ENCODE peak calls at places on chromosomes 1 and 21, in four cellular contexts. U, F, K and P are unnamed samples.

GRCh38 chr1:32539584-32540571 is 651 bp downstream of the ZBTB8A start:
- DNase-seq in U (peak), F (peak), K (peak), P (peak)

GRCh38 chr1:42420911-42421585 is 34.8 kb downstream of the ZMYND12 start:
- DNase-seq in U (no peak), F (no peak), K (peak), P (peak)

GRCh38 chr1:78728359-78728758 is 78.7 kb downstream of the IFI44 start:
- DNase-seq in U (peak), F (no peak), K (no peak), P (no peak)

GRCh38 chr1:171852273-171852672 is 11.0 kb downstream of the DNM3 start:
- DNase-seq in U (no peak), F (no peak), K (no peak), P (peak)

GRCh38 chr1:207243756-207244408 is 77.6 kb upstream of the CD55 start:
- DNase-seq in U (no peak), F (no peak), K (no peak), P (no peak)

GRCh38 chr1:47180603-47181094 is 9.2 kb downstream of the PDZK1IP1 start:
- DNase-seq in U (no peak), F (no peak), K (no peak), P (peak)

GRCh38 chr1:156070523-156070922 is 9.6 kb downstream of the RAB25 start:
- DNase-seq in U (no peak), F (no peak), K (peak), P (no peak)

GRCh38 chr1:74964508-74964907 is 169.7 kb upstream of the LHX8 start:
- DNase-seq in U (no peak), F (no peak), K (peak), P (peak)

GRCh38 chr1:161044535-161044907 is 1.3 kb downstream of the USF1 start:
- DNase-seq in U (no peak), F (peak), K (no peak), P (peak)

GRCh38 chr1:56774067-56774609 is 45.1 kb downstream of the FYB2 start:
- DNase-seq in U (no peak), F (no peak), K (no peak), P (no peak)

GRCh38 chr1:5423109-5423508 is 569.1 kb downstream of the NPHP4 start:
- DNase-seq in U (no peak), F (no peak), K (peak), P (no peak)

GRCh38 chr1:222375656-222376055 is 172.2 kb downstream of the HHIPL2 start:
- DNase-seq in U (no peak), F (no peak), K (no peak), P (no peak)

GRCh38 chr21:42669069-42669468 is 15.6 kb downstream of the PDE9A start:
- DNase-seq in U (peak), F (peak), K (no peak), P (peak)

DNA sequence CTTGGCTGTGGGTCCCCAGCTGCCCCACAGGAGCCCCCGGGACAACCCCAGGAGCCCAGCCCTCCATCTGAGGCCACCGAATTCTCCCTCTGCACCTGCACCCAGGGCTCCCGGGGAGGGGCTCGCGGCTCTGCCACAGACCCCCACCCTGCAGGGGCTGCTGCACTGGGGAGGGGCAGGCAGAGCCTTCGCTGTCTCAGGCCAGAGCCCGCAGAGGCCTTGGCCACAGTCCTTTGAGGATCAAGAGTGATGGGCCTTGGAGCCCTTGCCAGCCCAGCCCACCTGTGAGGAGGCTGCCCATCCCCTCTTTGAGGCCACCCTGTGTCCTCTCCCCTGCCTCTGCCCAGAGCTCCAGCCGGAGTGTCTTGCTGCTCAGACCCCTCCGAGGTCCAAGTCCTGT is 6.5 kb downstream of the PERM1 start:
- DNase-seq in U (no peak), F (no peak), K (no peak), P (no peak)
- TF ChIP-seq CTCF in U (no peak), F (no peak), K (no peak), P (no peak)

GRCh38 chr21:36499578-36500471 is 19.9 kb upstream of the CLDN14 start:
- DNase-seq in U (no peak), F (no peak), K (no peak), P (peak)
- H3K4me3 ChIP-seq in U (no peak), F (no peak), K (no peak), P (no peak)

DNA sequence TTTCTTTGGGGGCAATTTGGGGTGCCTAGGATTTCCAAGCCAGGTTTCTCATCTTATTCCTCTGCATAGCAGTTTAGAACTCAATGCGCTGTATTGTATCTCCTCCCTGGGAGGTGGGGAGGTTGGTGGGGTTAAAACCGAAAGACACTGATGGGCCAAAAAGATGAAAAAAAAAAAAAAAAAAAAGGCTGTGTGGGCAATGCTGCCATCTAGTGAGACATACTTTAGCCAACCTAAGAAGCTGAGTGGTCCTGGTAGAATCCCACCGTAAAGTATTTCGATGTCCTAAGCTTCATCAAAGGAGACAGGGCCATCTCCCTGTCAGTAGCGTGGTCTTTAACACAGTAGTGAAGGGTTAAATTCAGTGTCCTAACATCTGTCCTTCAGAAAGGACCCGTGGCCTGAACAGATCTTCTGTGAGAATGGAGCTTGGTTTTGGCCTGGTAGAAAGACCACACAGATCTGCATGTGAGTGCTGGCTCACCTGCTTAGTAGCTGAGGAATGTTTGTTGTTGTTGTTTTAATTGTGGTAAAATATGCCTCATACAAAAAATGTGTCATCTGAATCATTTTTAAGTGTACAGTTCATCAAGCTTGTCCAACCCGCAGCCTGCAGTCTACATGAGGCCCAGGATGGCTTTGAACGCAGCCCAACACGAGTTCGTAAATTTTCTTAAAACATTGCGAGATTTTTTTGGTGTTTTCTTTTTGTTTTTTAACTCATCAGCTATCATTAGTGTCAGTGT is 226.2 kb downstream of the KIF26B start:
- DNase-seq in U (no peak), F (peak), K (peak), P (no peak)
- TF ChIP-seq CTCF in U (no peak), F (peak), K (peak), P (no peak)

GRCh38 chr1:51237313-51237700 is 1.2 kb downstream of the RNF11 start:
- DNase-seq in U (no peak), F (no peak), K (no peak), P (no peak)

GRCh38 chr1:51235611-51236547 is at the start of gene RNF11:
- DNase-seq in U (peak), F (peak), K (peak), P (peak)

GRCh38 chr1:51240096-51240495 is 4.0 kb downstream of the RNF11 start:
- DNase-seq in U (no peak), F (no peak), K (no peak), P (no peak)

GRCh38 chr1:51236548-51237312 is 657 bp downstream of the RNF11 start:
- DNase-seq in U (peak), F (peak), K (peak), P (peak)

DNA sequence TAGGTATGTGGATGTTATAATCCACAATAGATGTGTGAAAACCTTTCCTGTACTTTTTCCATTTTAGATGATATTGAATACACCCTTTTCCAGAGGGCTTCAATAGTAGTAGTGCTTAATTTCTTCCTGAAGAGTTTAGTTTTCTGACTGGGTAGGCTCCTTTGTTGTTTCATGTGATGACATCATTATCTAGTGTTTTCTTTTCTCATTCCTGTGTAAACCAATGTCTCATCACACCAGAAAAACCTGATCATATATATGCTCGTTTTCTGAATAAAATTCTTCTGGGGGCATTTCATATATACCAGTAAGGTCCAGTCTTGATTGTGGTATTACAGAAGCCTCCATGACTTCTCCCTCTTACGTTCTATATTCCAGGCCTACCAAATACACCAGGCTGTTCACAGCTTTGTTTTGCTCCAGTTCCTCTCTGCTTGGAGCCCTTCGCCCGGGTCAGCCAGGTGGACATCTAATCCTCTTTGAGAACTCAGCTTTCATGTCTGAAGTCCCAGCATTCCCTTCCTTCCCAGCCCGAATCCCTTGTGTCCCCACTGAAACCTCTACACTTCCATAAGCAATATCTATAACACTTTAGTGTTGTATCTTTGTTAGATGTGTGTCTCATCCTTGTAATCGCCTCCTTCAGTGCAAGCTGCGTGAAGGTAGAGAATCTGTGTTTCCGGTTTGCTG is 1.8 kb downstream of the RNF11 start:
- DNase-seq in U (no peak), F (peak), K (no peak), P (no peak)
- H3K4me3 ChIP-seq in U (peak), F (peak), K (peak), P (peak)

GRCh38 chr1:181936768-181937581 is 124.5 kb downstream of the ZNF648 start:
- DNase-seq in U (no peak), F (peak), K (peak), P (no peak)
- TF ChIP-seq CTCF in U (peak), F (peak), K (peak), P (no peak)

DNA sequence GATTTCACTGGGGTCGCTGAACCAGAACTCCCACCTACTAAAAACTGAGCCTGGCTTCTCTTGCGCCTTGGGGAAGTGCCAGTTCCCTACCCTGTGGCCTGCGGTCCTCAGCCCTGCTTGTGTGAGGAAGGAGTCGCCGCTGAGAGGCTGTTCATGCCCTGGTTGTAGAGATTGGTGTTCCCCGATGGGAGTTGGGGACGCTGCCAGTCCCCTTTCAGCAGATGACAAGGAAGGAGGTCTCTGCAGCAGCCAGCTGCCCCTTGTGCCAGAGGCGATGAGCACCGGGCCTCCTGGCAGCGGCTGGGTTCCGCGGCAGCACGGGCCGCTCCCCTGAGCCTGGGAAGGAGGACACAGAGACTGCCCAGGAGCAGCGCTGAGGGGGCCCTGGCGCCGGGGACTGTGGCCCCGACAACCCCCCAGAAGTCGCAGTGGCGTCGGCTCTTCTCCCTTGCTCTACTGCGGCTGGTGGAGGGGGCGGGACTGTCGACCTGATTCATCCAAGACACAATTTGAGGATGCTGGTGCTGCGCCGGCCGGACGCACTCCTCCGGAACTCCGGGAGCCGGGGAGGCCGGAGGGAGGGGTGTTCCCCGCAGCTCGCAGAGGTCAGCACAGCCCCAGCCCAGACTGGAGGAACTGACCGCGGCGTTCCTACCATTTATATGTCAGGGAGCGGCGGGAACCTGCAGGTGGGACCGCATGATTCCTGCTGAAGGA is 12.0 kb upstream of the ADORA3 start:
- DNase-seq in U (peak), F (peak), K (peak), P (peak)
- H3K4me3 ChIP-seq in U (peak), F (peak), K (peak), P (peak)

DNA sequence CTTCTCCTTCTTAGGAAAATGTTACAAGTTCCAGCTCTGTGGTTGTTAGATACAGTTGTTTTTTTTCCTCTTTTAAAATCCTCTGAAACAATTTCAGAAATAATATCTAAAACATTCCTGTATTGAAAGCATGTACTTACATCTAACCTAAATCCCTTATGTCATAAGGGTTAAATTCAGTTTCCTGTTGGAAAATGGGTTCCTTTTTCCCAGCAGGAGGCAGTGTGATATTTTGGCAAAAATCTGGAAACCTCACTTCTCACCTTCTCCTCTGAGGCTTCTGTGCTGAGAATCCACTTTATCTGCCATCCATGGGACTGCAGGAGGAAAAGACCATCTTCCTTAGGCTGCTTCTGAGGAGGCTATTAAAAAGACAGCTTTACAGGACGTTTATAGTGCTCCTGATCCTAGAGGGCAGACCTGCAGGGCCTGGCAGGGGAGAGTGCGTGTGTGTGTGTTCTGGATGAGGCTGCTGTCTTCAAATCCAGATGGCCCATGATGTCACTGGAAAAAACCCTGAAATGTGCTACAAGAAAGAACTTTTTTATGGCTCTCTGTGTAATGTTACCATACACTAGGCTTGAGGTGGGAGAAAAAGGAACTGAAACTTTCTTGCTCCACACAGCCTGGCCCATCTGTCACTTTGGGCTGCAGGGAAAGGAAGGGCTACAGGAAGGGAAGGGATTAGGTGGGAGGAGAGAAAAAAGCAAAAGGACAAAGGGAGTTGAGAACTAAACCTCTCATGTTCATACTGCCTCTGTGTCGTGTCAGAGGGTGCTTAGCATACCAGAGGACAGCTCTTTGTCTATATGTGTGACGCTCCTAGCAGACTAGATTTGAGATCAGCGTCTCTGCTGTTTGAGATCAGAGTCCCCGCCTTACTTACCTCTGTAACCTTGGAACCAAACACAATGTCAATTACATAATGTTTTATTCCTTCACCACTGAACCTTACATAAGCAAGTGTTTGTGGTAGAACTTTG is 379.2 kb upstream of the SPAG17 start:
- DNase-seq in U (no peak), F (peak), K (no peak), P (peak)
- TF ChIP-seq CTCF in U (no peak), F (peak), K (peak), P (no peak)

GRCh38 chr21:31730687-31731111 is 1.2 kb downstream of the SCAF4 start:
- DNase-seq in U (no peak), F (peak), K (no peak), P (peak)

GRCh38 chr21:31728191-31728590 is 3.7 kb downstream of the SCAF4 start:
- DNase-seq in U (no peak), F (no peak), K (no peak), P (no peak)

GRCh38 chr21:31731112-31731801 is 661 bp downstream of the SCAF4 start:
- DNase-seq in U (peak), F (peak), K (peak), P (no peak)

GRCh38 chr21:31728952-31729351 is 3.0 kb downstream of the SCAF4 start:
- DNase-seq in U (no peak), F (no peak), K (no peak), P (no peak)

DNA sequence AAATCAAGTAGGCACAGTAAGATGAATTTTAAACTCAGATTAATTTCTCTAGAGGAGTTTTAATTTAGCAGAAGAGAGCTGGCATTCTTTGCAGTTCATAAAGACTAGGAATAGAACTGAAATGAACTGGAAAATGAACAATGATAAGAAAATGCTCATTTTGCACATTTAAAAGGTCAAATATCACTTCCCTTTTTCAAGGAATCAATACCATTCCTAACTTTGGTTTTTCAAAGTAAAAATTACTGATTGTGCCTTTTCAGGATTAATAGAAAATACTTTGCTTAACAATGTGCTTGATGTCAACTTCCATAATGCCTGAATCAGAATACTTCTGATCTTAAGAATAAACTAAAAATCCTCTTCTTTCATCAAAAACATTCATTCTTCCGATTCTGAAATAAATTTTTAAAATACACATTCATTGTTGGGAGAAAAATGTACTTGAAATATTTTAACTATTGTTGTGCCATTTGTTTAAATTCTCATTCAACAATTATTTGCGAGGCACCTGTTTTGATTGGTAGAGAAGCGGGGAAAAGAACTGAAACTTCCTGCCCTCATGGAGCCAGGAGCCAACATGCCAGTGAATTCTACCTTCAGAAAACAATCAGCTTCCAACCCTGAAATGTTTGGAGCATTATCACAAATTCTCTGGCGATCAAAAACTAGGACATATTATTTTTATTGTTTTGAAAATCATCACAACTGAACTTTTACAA is 2.1 kb downstream of the SCAF4 start:
- DNase-seq in U (no peak), F (no peak), K (no peak), P (no peak)
- H3K4me3 ChIP-seq in U (no peak), F (peak), K (peak), P (peak)

GRCh38 chr1:209937996-209938959 is at the start of gene SYT14:
- DNase-seq in U (peak), F (peak), K (peak), P (peak)
- TF ChIP-seq CTCF in U (no peak), F (no peak), K (no peak), P (no peak)